ENCODE peak calls at places on chromosomes 11 and 22, in five cellular contexts. C, K, Y, Z and O are unnamed samples.

GRCh38 chr11:128621491-128622136 is 34.3 kb upstream of the ETS1 start:
- DNase-seq in C (no peak), K (peak), Y (peak), Z (no peak), O (no peak)

GRCh38 chr11:88175004-88175706 is at the start of gene RAB38:
- DNase-seq in C (peak), K (peak), Y (no peak), Z (peak), O (no peak)

GRCh38 chr11:2211113-2211971 is 39.7 kb upstream of the TH start:
- DNase-seq in C (no peak), K (peak), Y (peak), Z (peak), O (no peak)

GRCh38 chr11:80462211-80462610 is 1021.4 kb upstream of the TENM4 start:
- DNase-seq in C (no peak), K (no peak), Y (no peak), Z (no peak), O (no peak)

GRCh38 chr11:72828081-72828567 is 13.9 kb downstream of the ATG16L2 start:
- DNase-seq in C (no peak), K (no peak), Y (no peak), Z (no peak), O (no peak)

GRCh38 chr11:86625981-86626380 is 46.4 kb downstream of the ME3 start:
- DNase-seq in C (no peak), K (no peak), Y (no peak), Z (no peak), O (no peak)

GRCh38 chr11:102118937-102119336 is 8.7 kb downstream of the YAP1 start:
- DNase-seq in C (no peak), K (no peak), Y (no peak), Z (no peak), O (no peak)

GRCh38 chr22:40819741-40820140 is 595 bp upstream of the SLC25A17 start:
- DNase-seq in C (no peak), K (no peak), Y (no peak), Z (no peak), O (no peak)

GRCh38 chr11:87967459-87967858 is 207.8 kb downstream of the RAB38 start:
- DNase-seq in C (no peak), K (no peak), Y (no peak), Z (no peak), O (no peak)

GRCh38 chr22:47564158-47564450 is 801.7 kb downstream of the TBC1D22A start:
- DNase-seq in C (no peak), K (no peak), Y (peak), Z (no peak), O (no peak)

GRCh38 chr11:99325807-99326206 is 305.1 kb downstream of the CNTN5 start:
- DNase-seq in C (no peak), K (no peak), Y (no peak), Z (no peak), O (no peak)

GRCh38 chr11:110928373-110928772 is 216.1 kb upstream of the ARHGAP20 start:
- DNase-seq in C (no peak), K (no peak), Y (no peak), Z (no peak), O (no peak)

GRCh38 chr11:47992959-47993820 is 12.8 kb downstream of the PTPRJ start:
- DNase-seq in C (no peak), K (no peak), Y (no peak), Z (no peak), O (no peak)

GRCh38 chr22:17924076-17924475 is 100.3 kb downstream of the MICAL3 start:
- DNase-seq in C (no peak), K (no peak), Y (no peak), Z (no peak), O (no peak)

GRCh38 chr11:123939317-123939716 is at the start of gene OR4D5:
- DNase-seq in C (no peak), K (no peak), Y (no peak), Z (no peak), O (no peak)

GRCh38 chr22:46613606-46613997 is 6.6 kb upstream of the GRAMD4 start:
- DNase-seq in C (no peak), K (no peak), Y (no peak), Z (no peak), O (no peak)

GRCh38 chr11:38672445-38672844 is 2074.4 kb upstream of the RAG2 start:
- DNase-seq in C (no peak), K (no peak), Y (no peak), Z (no peak), O (no peak)

GRCh38 chr22:22418163-22418549 is 90.4 kb downstream of the ZNF280B start:
- DNase-seq in C (no peak), K (no peak), Y (no peak), Z (no peak), O (no peak)

GRCh38 chr11:110738641-110739040 is 26.4 kb upstream of the ARHGAP20 start:
- DNase-seq in C (no peak), K (no peak), Y (no peak), Z (no peak), O (no peak)

GRCh38 chr11:820655-821512 is 2.2 kb downstream of the PNPLA2 start:
- DNase-seq in C (peak), K (peak), Y (peak), Z (no peak), O (no peak)

GRCh38 chr22:23684561-23685031 is 6.2 kb upstream of the RGL4 start:
- DNase-seq in C (no peak), K (no peak), Y (no peak), Z (no peak), O (no peak)

GRCh38 chr22:39490135-39490798 is 11.8 kb upstream of the MIEF1 start:
- DNase-seq in C (peak), K (peak), Y (peak), Z (no peak), O (peak)